ENCODE peak calls at places on chromosome 20, in nine cellular contexts. W is Panc1; F is transverse colon; N is CD8-positive, alpha-beta T cell; O is HL-60; Z is HCT116; V is GM23248; J is right lobe of liver; E is BJ. B is an unnamed sample.

GRCh38 chr20:24469116-24470030 is at the start of gene SYNDIG1:
- DNase-seq in J (no peak), V (peak; percentile 55), F (no peak), O (no peak), E (no peak), Z (no peak), W (no peak), N (no peak), B (no peak)

GRCh38 chr20:2745936-2746635 is 53.5 kb downstream of the EBF4 start:
- DNase-seq in N (no peak), W (no peak), E (no peak), F (no peak), V (no peak), Z (no peak), O (no peak), J (no peak), B (no peak)

GRCh38 chr20:37693629-37694626 is at the start of gene CTNNBL1:
- DNase-seq in J (peak; percentile 99), N (peak; percentile 94), Z (peak; percentile 92), V (peak; percentile 98), W (peak; percentile 93), O (peak; percentile 97), F (peak; percentile 98), E (peak; percentile 89), B (peak; percentile 98)

GRCh38 chr20:15155848-15156401 is 818.5 kb upstream of the FLRT3 start:
- DNase-seq in E (no peak), N (no peak), W (no peak), J (no peak), Z (no peak), F (no peak), V (peak; percentile 23), O (no peak), B (no peak)

GRCh38 chr20:1718604-1719384 is 61.2 kb upstream of the SIRPG start:
- DNase-seq in E (peak; percentile 92), W (no peak), N (no peak), Z (peak; percentile 19), J (no peak), V (peak; percentile 98), F (no peak), O (no peak), B (no peak)

GRCh38 chr20:13147071-13147961 is 73.8 kb upstream of the ISM1 start:
- DNase-seq in O (no peak), N (no peak), E (no peak), V (no peak), W (no peak), J (no peak), F (no peak), Z (no peak), B (no peak)

GRCh38 chr20:25035924-25036323 is 22.0 kb downstream of the ACSS1 start:
- DNase-seq in Z (no peak), V (no peak), F (no peak), W (no peak), J (no peak), O (no peak), E (no peak), N (peak; percentile 26), B (no peak)

GRCh38 chr20:51327251-51327841 is 215.2 kb downstream of the NFATC2 start:
- DNase-seq in V (peak; percentile 95), O (no peak), F (no peak), J (no peak), E (no peak), N (no peak), W (no peak), Z (no peak), B (no peak)

GRCh38 chr20:51624157-51624731 is 81.7 kb upstream of the NFATC2 start:
- DNase-seq in F (peak; percentile 58), O (peak; percentile 63), V (peak; percentile 79), Z (peak; percentile 61), W (no peak), N (peak; percentile 57), J (peak; percentile 62), E (no peak), B (peak; percentile 48)

GRCh38 chr20:38447251-38447661 is 12.1 kb upstream of the SNHG17 start:
- DNase-seq in F (peak; percentile 9), J (no peak), V (no peak), E (no peak), Z (no peak), O (no peak), W (no peak), N (no peak), B (no peak)

GRCh38 chr20:56316051-56316450 is 42.7 kb upstream of the FAM210B start:
- DNase-seq in N (no peak), O (no peak), F (no peak), W (no peak), Z (no peak), J (no peak), E (no peak), V (no peak), B (no peak)

DNA sequence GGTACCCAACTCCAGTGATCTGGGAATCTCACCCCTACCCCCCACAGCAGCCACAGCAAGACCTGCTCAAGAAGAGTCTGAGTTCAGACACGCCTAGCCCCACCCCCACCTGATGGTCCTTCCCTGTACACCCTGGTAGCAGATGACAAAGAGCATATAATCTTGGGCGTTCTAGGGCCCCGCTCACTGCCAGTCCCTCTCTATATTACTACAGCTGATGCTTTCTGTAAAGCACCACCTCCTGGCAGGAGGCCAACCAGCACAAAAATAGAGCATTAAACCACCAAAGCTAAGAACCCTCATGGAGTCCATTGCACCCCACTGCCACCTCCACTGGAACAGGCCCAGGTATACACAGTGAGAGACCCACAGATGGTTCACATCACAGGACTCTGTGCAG is 42.3 kb upstream of the FAM210B start:
- DNase-seq in J (no peak), E (no peak), Z (no peak), V (no peak), F (no peak), O (no peak), W (no peak), N (no peak), B (no peak)
- H3K4me3 ChIP-seq in J (no peak overlapping the region), E (no peak overlapping the region), Z (no peak overlapping the region), V (no peak overlapping the region), F (no peak overlapping the region), O (no peak overlapping the region), W (no peak overlapping the region), N (no peak overlapping the region), B (no peak overlapping the region)

GRCh38 chr20:46010491-46011405 is 2.0 kb downstream of the MMP9 start:
- DNase-seq in O (peak; percentile 50), Z (no peak), J (peak; percentile 43), W (no peak), F (no peak), N (peak; percentile 64), E (no peak), V (peak; percentile 25), B (no peak)
- H3K4me3 ChIP-seq in O (no peak overlapping the region), Z (no peak overlapping the region), J (no peak overlapping the region), W (peak overlapping the region; percentile 36), F (no peak overlapping the region), N (peak overlapping the region; percentile 24), E (no peak overlapping the region), V (no peak overlapping the region), B (no peak overlapping the region)

GRCh38 chr20:47263080-47263479 is 93.4 kb downstream of the ZMYND8 start:
- DNase-seq in O (no peak), W (no peak), F (no peak), J (no peak), V (no peak), E (no peak), N (no peak), Z (no peak), B (no peak)
- H3K4me3 ChIP-seq in O (no peak overlapping the region), W (no peak overlapping the region), F (no peak overlapping the region), J (no peak overlapping the region), V (no peak overlapping the region), E (no peak overlapping the region), N (no peak overlapping the region), Z (no peak overlapping the region), B (no peak overlapping the region)

GRCh38 chr20:48824830-48825550 is 2.8 kb downstream of the PREX1 start:
- DNase-seq in W (no peak), V (no peak), N (no peak), J (no peak), F (no peak), O (no peak), E (no peak), Z (no peak), B (no peak)
- H3K4me3 ChIP-seq in W (peak overlapping the region; percentile 10), V (no peak overlapping the region), N (peak overlapping the region; percentile 65), J (no peak overlapping the region), F (peak overlapping the region; percentile 73), O (peak overlapping the region; percentile 58), E (no peak overlapping the region), Z (no peak overlapping the region), B (peak overlapping the region; percentile 33)

GRCh38 chr20:50170549-50171220 is 17.2 kb upstream of the PEDS1 start:
- DNase-seq in E (no peak), N (no peak), O (no peak), Z (no peak), V (no peak), J (no peak), W (no peak), F (no peak), B (no peak)

GRCh38 chr20:50163570-50164317 is 10.2 kb upstream of the PEDS1 start:
- DNase-seq in J (no peak), O (peak; percentile 25), V (peak; percentile 52), Z (no peak), N (no peak), W (no peak), F (no peak), E (no peak), B (no peak)

GRCh38 chr20:50169329-50169823 is 15.9 kb upstream of the PEDS1 start:
- DNase-seq in N (peak; percentile 87), W (peak; percentile 87), O (peak; percentile 75), J (peak; percentile 66), Z (no peak), F (peak; percentile 89), V (peak; percentile 79), E (no peak), B (peak; percentile 84)

GRCh38 chr20:50165687-50166554 is 12.4 kb upstream of the PEDS1 start:
- DNase-seq in J (peak; percentile 95), E (peak; percentile 99), V (peak; percentile 100), N (peak; percentile 74), F (peak; percentile 98), Z (peak; percentile 100), O (peak; percentile 92), W (peak; percentile 99), B (peak; percentile 100)
- H3K4me3 ChIP-seq in J (peak overlapping the region; percentile 26), E (peak overlapping the region; percentile 25), V (peak overlapping the region; percentile 69), N (peak overlapping the region; percentile 3), F (peak overlapping the region; percentile 43), Z (peak overlapping the region; percentile 41), O (peak overlapping the region; percentile 17), W (peak overlapping the region; percentile 64), B (no peak overlapping the region)

GRCh38 chr20:36483205-36483918 is 58.0 kb upstream of the MYL9 start:
- DNase-seq in F (no peak), N (no peak), W (no peak), E (no peak), V (no peak), Z (no peak), J (no peak), O (no peak), B (no peak)

GRCh38 chr20:36479938-36480337 is 61.4 kb upstream of the MYL9 start:
- DNase-seq in Z (no peak), V (no peak), J (no peak), N (no peak), E (no peak), W (no peak), O (no peak), F (no peak), B (no peak)

GRCh38 chr20:36480456-36481048 is 60.8 kb upstream of the MYL9 start:
- DNase-seq in V (no peak), N (no peak), W (no peak), O (no peak), E (no peak), J (no peak), Z (no peak), F (no peak), B (no peak)

GRCh38 chr20:36482044-36482473 is 59.3 kb upstream of the MYL9 start:
- DNase-seq in E (no peak), J (peak; percentile 45), Z (no peak), N (no peak), F (no peak), V (no peak), W (no peak), O (no peak), B (no peak)

GRCh38 chr20:36481380-36482043 is 59.8 kb upstream of the MYL9 start:
- DNase-seq in W (no peak), J (no peak), F (no peak), O (no peak), Z (no peak), N (no peak), V (peak; percentile 69), E (no peak), B (no peak)
- H3K4me3 ChIP-seq in W (no peak overlapping the region), J (no peak overlapping the region), F (no peak overlapping the region), O (no peak overlapping the region), Z (no peak overlapping the region), N (no peak overlapping the region), V (no peak overlapping the region), E (no peak overlapping the region), B (no peak overlapping the region)